ENCODE peak calls at places on chromosomes 5 and 9, in nine cellular contexts. P is astrocyte of the spinal cord, F is MCF 10A, D is A549, Q is neural progenitor cell, T is endothelial cell, G is fibroblast of mammary gland, M is AG04450, S is astrocyte. A is an unnamed sample.

GRCh38 chr5:6820851-6821479 is 107.7 kb downstream of the TENT4A start:
- DNase-seq in P (peak; percentile 6), F (peak; percentile 33), D (peak; percentile 60), Q (peak; percentile 75), T (peak; percentile 78), G (peak; percentile 30), M (no peak), S (no peak), A (peak; percentile 71)

GRCh38 chr5:142046191-142046590 is 33.4 kb upstream of the GNPDA1 start:
- DNase-seq in P (no peak), F (no peak), D (no peak), Q (no peak), T (no peak), G (no peak), M (no peak), S (no peak), A (no peak)

GRCh38 chr5:31811210-31811609 is 172.3 kb downstream of the PDZD2 start:
- DNase-seq in P (peak; percentile 86), F (peak; percentile 91), D (peak; percentile 69), Q (no peak), T (no peak), G (peak; percentile 93), M (peak; percentile 59), S (peak; percentile 91), A (no peak)

GRCh38 chr5:9423611-9424010 is 122.3 kb downstream of the SEMA5A start:
- DNase-seq in P (peak; percentile 41), F (no peak), D (no peak), Q (no peak), T (no peak), G (peak; percentile 63), M (no peak), S (peak; percentile 6), A (no peak)

GRCh38 chr5:10576121-10576789 is 12.4 kb downstream of the ANKRD33B start:
- DNase-seq in P (no peak), F (no peak), D (no peak), Q (no peak), T (no peak), G (no peak), M (no peak), S (no peak), A (no peak)

GRCh38 chr9:110291921-110292575 is 35.7 kb upstream of the TXN start:
- DNase-seq in P (no peak), F (peak; percentile 57), D (no peak), Q (no peak), T (no peak), G (no peak), M (no peak), S (no peak), A (no peak)

GRCh38 chr5:116876240-116876840 is 301.7 kb upstream of the SEMA6A start:
- DNase-seq in P (no peak), F (peak; percentile 17), D (no peak), Q (no peak), T (no peak), G (no peak), M (no peak), S (no peak), A (no peak)

GRCh38 chr9:6870650-6871477 is 113.1 kb downstream of the KDM4C start:
- DNase-seq in P (no peak), F (no peak), D (no peak), Q (no peak), T (no peak), G (no peak), M (no peak), S (no peak), A (no peak)

GRCh38 chr9:88567870-88568269 is 32.9 kb downstream of the NXNL2 start:
- DNase-seq in P (no peak), F (no peak), D (no peak), Q (no peak), T (no peak), G (no peak), M (no peak), S (no peak), A (peak; percentile 47)

GRCh38 chr5:144121577-144121976 is 48.9 kb downstream of the YIPF5 start:
- DNase-seq in P (no peak), F (no peak), D (no peak), Q (no peak), T (no peak), G (peak; percentile 36), M (no peak), S (peak; percentile 63), A (no peak)

GRCh38 chr9:88173378-88173999 is 35.2 kb upstream of the SPATA31C2 start:
- DNase-seq in P (peak; percentile 71), F (peak; percentile 87), D (peak; percentile 87), Q (peak; percentile 74), T (peak; percentile 70), G (peak; percentile 81), M (peak; percentile 23), S (peak; percentile 51), A (peak; percentile 78)

GRCh38 chr5:66769839-66770617 is 173.8 kb downstream of the MAST4 start:
- DNase-seq in P (peak; percentile 5), F (peak; percentile 9), D (peak; percentile 2), Q (peak; percentile 74), T (peak; percentile 11), G (peak; percentile 8), M (no peak), S (peak; percentile 8), A (peak; percentile 9)

GRCh38 chr9:132583584-132584304 is 1.3 kb downstream of the BARHL1 start:
- DNase-seq in P (no peak), F (no peak), D (no peak), Q (peak; percentile 22), T (no peak), G (no peak), M (no peak), S (no peak), A (no peak)

GRCh38 chr9:132579427-132579798 is 3.0 kb upstream of the BARHL1 start:
- DNase-seq in P (no peak), F (no peak), D (no peak), Q (no peak), T (no peak), G (no peak), M (no peak), S (no peak), A (no peak)

GRCh38 chr9:132582786-132583583 is 579 bp downstream of the BARHL1 start:
- DNase-seq in P (no peak), F (no peak), D (no peak), Q (peak; percentile 9), T (no peak), G (no peak), M (no peak), S (no peak), A (no peak)

GRCh38 chr9:132584616-132585560 is 2.5 kb downstream of the BARHL1 start:
- DNase-seq in P (no peak), F (peak; percentile 21), D (peak; percentile 12), Q (peak; percentile 54), T (no peak), G (peak; percentile 50), M (no peak), S (peak; percentile 3), A (no peak)

GRCh38 chr9:132582276-132582785 is at the start of gene BARHL1:
- DNase-seq in P (no peak), F (no peak), D (no peak), Q (no peak), T (no peak), G (no peak), M (no peak), S (no peak), A (no peak)
- TF ChIP-seq CTCF in P (no peak), F (no peak), D (no peak), Q (no peak), T (no peak), G (no peak), M (no peak), S (no peak), A (no peak)

DNA sequence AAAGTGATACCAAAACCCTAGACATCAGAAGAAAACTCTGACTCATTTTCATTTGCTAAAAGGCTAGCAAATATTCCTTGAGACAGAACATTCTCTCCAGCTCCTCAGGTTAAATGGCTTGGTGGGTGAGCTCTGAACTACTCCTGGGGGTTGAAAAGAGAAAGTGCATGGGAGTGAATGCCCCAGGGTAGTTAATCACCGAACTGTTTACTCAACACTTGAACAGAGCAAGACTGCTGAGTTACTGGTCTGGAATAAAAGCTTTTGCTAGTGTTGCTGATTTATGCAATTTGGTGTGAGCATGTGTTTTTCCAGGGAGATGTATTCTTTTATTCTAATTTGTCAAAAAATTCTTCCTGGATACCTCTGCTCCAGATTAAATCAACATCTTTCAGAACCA is 88.3 kb upstream of the PRDM9 start:
- DNase-seq in P (no peak), F (peak; percentile 79), D (peak; percentile 57), Q (peak; percentile 55), T (no peak), G (peak; percentile 7), M (no peak), S (no peak), A (no peak)
- TF ChIP-seq CTCF in P (no peak), F (no peak), D (no peak), Q (peak; percentile 31), T (no peak), G (no peak), M (no peak), S (no peak), A (no peak)

DNA sequence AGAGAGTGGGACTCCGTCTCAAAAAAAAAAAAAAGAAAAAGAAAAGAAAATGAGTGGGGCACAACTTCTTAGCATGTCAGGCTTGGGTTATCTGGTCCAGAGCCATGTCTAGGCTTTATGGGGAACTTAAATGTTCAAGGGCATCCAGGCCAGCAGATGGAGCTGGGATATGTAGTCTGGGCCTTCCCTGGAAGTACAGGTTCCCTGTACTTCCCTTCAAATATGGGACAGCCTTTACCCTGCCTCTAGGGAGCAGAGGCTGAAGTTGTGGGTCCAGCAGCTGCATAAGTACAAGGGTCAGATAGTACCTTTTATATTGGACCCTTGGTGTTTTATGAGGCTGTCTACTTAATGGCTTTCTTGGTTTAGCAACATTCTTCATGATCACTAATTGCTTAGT is 42.1 kb downstream of the FAF2 start:
- DNase-seq in P (no peak), F (peak; percentile 28), D (peak; percentile 65), Q (no peak), T (no peak), G (no peak), M (no peak), S (no peak), A (no peak)
- TF ChIP-seq CTCF in P (no peak), F (no peak), D (no peak), Q (no peak), T (no peak), G (no peak), M (no peak), S (no peak), A (no peak)

GRCh38 chr5:129405222-129405621 is 54.9 kb upstream of the ADAMTS19 start:
- DNase-seq in P (no peak), F (no peak), D (no peak), Q (no peak), T (no peak), G (no peak), M (no peak), S (no peak), A (no peak)

GRCh38 chr5:129395247-129395646 is 64.9 kb upstream of the ADAMTS19 start:
- DNase-seq in P (no peak), F (no peak), D (no peak), Q (no peak), T (no peak), G (no peak), M (no peak), S (no peak), A (no peak)

GRCh38 chr5:129399069-129399468 is 61.0 kb upstream of the ADAMTS19 start:
- DNase-seq in P (no peak), F (no peak), D (no peak), Q (no peak), T (no peak), G (no peak), M (no peak), S (no peak), A (no peak)

GRCh38 chr5:129398279-129398678 is 61.8 kb upstream of the ADAMTS19 start:
- DNase-seq in P (no peak), F (no peak), D (no peak), Q (no peak), T (no peak), G (no peak), M (no peak), S (no peak), A (no peak)

GRCh38 chr5:129400395-129400983 is 59.6 kb upstream of the ADAMTS19 start:
- DNase-seq in P (no peak), F (peak; percentile 25), D (no peak), Q (no peak), T (no peak), G (peak; percentile 25), M (no peak), S (no peak), A (no peak)
- TF ChIP-seq CTCF in P (no peak), F (peak; percentile 40), D (peak; percentile 43), Q (peak; percentile 20), T (peak; percentile 58), G (peak; percentile 22), M (peak; percentile 26), S (no peak), A (peak; percentile 26)